ENCODE peak calls at places on chromosomes 12 and 14, in seven cellular contexts. U is A549, W is GM12891, C is spleen, P is lower leg skin, F is prostate gland, B is stomach. G is an unnamed sample.

GRCh38 chr12:130768120-130768519 is 52.0 kb upstream of the RIMBP2 start:
- DNase-seq in U (no peak), W (no peak), C (no peak), P (no peak), F (no peak), B (no peak), G (no peak)

GRCh38 chr14:96790211-96790610 is 7.0 kb upstream of the VRK1 start:
- DNase-seq in U (no peak), W (no peak), C (no peak), P (no peak), F (no peak), B (no peak), G (no peak)

GRCh38 chr12:88325076-88325827 is 183.1 kb downstream of the TMTC3 start:
- DNase-seq in U (peak), W (no peak), C (no peak), P (no peak), F (no peak), B (no peak), G (no peak)

GRCh38 chr12:23560611-23561010 is 388.9 kb downstream of the SOX5 start:
- DNase-seq in U (no peak), W (no peak), C (no peak), P (no peak), F (no peak), B (no peak), G (no peak)

GRCh38 chr12:542290-543113 is 82.8 kb downstream of the B4GALNT3 start:
- DNase-seq in U (no peak), W (no peak), C (peak), P (no peak), F (no peak), B (no peak), G (no peak)

GRCh38 chr12:18146375-18146774 is 56.4 kb upstream of the RERGL start:
- DNase-seq in U (no peak), W (no peak), C (no peak), P (no peak), F (no peak), B (no peak), G (no peak)

GRCh38 chr12:54602661-54603060 is 14.2 kb upstream of the PPP1R1A start:
- DNase-seq in U (no peak), W (no peak), C (no peak), P (no peak), F (no peak), B (no peak), G (no peak)

GRCh38 chr12:77724367-77724957 is 106.2 kb upstream of the NAV3 start:
- DNase-seq in U (no peak), W (no peak), C (no peak), P (no peak), F (no peak), B (no peak), G (no peak)

GRCh38 chr14:23430733-23431105 is 4.7 kb downstream of the MYH7 start:
- DNase-seq in U (no peak), W (no peak), C (peak), P (no peak), F (no peak), B (no peak), G (peak)

GRCh38 chr14:68723808-68724268 is 69.0 kb downstream of the ZFP36L1 start:
- DNase-seq in U (no peak), W (no peak), C (no peak), P (no peak), F (no peak), B (no peak), G (no peak)

GRCh38 chr12:105775351-105775750 is 363.4 kb downstream of the NUAK1 start:
- DNase-seq in U (no peak), W (no peak), C (no peak), P (no peak), F (no peak), B (no peak), G (no peak)

GRCh38 chr14:23183479-23183878 is at the start of gene SLC7A8:
- DNase-seq in U (no peak), W (no peak), C (peak), P (peak), F (peak), B (peak), G (peak)

GRCh38 chr12:24814379-24815086 is 134.4 kb downstream of the BCAT1 start:
- DNase-seq in U (no peak), W (no peak), C (no peak), P (no peak), F (no peak), B (no peak), G (no peak)

GRCh38 chr12:96045566-96045965 is 10.2 kb upstream of the LTA4H start:
- DNase-seq in U (no peak), W (no peak), C (peak), P (no peak), F (no peak), B (no peak), G (no peak)

GRCh38 chr12:67370979-67371378 is 101.8 kb downstream of the CAND1 start:
- DNase-seq in U (no peak), W (no peak), C (no peak), P (no peak), F (no peak), B (no peak), G (no peak)

GRCh38 chr12:30201301-30202160 is 417.8 kb upstream of the TMTC1 start:
- DNase-seq in U (no peak), W (no peak), C (no peak), P (no peak), F (no peak), B (peak), G (no peak)

GRCh38 chr12:26121841-26122680 is 2.8 kb downstream of the BHLHE41 start:
- DNase-seq in U (no peak), W (no peak), C (peak), P (no peak), F (no peak), B (no peak), G (no peak)

GRCh38 chr14:101733211-101733610 is 28.3 kb upstream of the PPP2R5C start:
- DNase-seq in U (no peak), W (no peak), C (no peak), P (no peak), F (no peak), B (no peak), G (no peak)

DNA sequence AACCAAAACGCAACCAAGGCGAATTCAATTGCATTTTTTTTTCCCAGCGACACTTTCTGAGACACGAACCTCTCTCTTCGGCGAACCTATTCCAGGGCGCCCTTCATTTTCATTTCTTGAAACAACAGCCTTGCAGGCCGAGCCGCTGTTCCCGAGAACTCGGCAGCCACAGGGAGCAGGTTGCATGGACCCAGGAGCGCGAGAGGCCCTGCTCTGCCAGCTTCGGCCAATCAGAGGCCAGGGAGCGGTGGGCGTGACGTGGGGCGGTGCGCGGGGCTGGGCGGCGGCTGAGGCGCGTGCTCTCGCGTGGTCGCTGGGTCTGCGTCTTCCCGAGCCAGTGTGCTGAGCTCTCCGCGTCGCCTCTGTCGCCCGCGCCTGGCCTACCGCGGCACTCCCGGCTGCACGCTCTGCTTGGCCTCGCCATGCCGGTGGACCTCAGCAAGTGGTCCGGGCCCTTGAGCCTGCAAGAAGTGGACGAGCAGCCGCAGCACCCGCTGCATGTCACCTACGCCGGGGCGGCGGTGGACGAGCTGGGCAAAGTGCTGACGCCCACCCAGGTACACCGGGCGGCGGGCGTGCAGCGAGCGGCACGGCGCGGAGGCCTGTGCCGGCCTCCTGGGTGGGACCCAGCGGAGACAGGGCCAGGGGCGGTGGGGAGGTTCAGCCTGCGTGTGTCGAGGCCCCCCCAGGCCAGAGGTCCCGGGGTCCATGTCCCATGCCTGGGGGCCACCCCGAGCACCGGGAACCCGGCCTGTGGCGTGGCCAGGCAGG is at the start of gene PEBP1:
- DNase-seq in U (peak), W (peak), C (peak), P (peak), F (peak), B (peak), G (peak)
- TF ChIP-seq POLR2A in U (peak), W (peak), C (peak), P (no peak), F (peak), B (peak), G (peak)

GRCh38 chr12:50222275-50222783 is 55.2 kb upstream of the CERS5 start:
- DNase-seq in U (no peak), W (no peak), C (no peak), P (peak), F (peak), B (peak), G (peak)
- TF ChIP-seq POLR2A in U (no peak), W (no peak), C (peak), P (no peak), F (peak), B (no peak), G (peak)

GRCh38 chr14:36302823-36303222 is 17.6 kb downstream of the MBIP start:
- DNase-seq in U (no peak), W (no peak), C (no peak), P (no peak), F (no peak), B (no peak), G (no peak)

GRCh38 chr14:36295642-36296627 is 24.5 kb downstream of the MBIP start:
- DNase-seq in U (no peak), W (no peak), C (no peak), P (no peak), F (no peak), B (no peak), G (no peak)

GRCh38 chr14:36300337-36300736 is 20.1 kb downstream of the MBIP start:
- DNase-seq in U (no peak), W (no peak), C (no peak), P (no peak), F (no peak), B (no peak), G (no peak)

GRCh38 chr14:36306836-36307235 is 13.6 kb downstream of the MBIP start:
- DNase-seq in U (no peak), W (no peak), C (no peak), P (no peak), F (no peak), B (no peak), G (no peak)

GRCh38 chr14:36301159-36301558 is 19.3 kb downstream of the MBIP start:
- DNase-seq in U (no peak), W (no peak), C (no peak), P (no peak), F (no peak), B (peak), G (no peak)
- TF ChIP-seq POLR2A in U (no peak), W (no peak), C (no peak), P (no peak), F (no peak), B (no peak), G (no peak)

GRCh38 chr14:77320238-77320935 is at the start of gene POMT2:
- DNase-seq in U (peak), W (peak), C (peak), P (peak), F (peak), B (peak), G (peak)
- TF ChIP-seq POLR2A in U (peak), W (no peak), C (peak), P (no peak), F (no peak), B (no peak), G (peak)

DNA sequence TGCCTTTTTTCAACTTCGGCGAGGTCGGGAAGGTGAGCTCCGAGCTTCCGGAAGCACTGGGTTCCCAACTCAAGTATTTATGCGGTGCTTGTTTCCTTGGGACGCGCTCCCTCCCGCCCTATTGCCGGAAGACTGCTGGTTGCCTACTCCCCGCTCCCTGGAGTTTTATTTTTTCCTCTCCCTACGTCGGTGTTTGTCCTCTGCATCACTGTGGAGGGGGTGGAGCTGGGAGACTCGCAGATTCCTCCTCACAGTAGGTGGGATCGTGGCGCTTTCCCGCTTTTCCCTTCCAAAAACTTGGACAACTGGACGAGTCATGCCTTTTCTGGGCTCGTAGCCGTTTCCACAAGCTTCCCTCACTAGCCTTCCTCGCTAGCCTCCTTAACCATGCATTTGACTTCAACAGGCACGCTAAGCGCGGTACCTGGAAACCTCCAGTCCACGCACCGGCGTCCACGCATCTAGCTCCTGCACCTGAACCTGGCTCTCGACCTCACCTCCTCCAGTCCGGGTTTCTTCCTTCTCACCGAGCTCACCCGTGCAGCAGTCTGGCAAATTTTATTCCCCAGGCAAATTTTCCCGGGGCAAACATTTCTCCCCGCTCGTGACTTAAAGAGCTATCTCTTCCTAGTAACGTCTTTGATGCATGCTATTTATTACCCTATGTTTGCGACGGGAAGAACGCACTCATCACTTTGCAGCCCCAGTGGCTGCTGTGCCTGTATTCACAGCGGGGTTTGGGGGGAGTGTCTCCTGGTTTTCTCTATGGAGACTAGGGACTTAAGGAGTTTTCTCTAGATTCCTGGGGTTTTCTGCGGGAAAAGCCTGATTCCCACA is at the start of gene AVPR1A:
- DNase-seq in U (peak), W (peak), C (peak), P (peak), F (no peak), B (no peak), G (no peak)
- TF ChIP-seq POLR2A in U (no peak), W (no peak), C (no peak), P (no peak), F (no peak), B (no peak), G (peak)

GRCh38 chr12:56151672-56152131 is 685 bp upstream of the MYL6B start:
- DNase-seq in U (peak), W (no peak), C (peak), P (peak), F (peak), B (peak), G (peak)

GRCh38 chr12:56153291-56154065 is 1.1 kb downstream of the MYL6B start:
- DNase-seq in U (no peak), W (no peak), C (no peak), P (no peak), F (no peak), B (no peak), G (no peak)

GRCh38 chr12:56152756-56153137 is 360 bp downstream of the MYL6B start:
- DNase-seq in U (no peak), W (no peak), C (no peak), P (no peak), F (no peak), B (no peak), G (no peak)

GRCh38 chr12:56150563-56150962 is 1.8 kb upstream of the MYL6B start:
- DNase-seq in U (no peak), W (no peak), C (no peak), P (no peak), F (no peak), B (no peak), G (no peak)

GRCh38 chr12:56152132-56152755 is at the start of gene MYL6B:
- DNase-seq in U (peak), W (peak), C (peak), P (peak), F (peak), B (peak), G (peak)
- TF ChIP-seq POLR2A in U (peak), W (peak), C (no peak), P (no peak), F (peak), B (no peak), G (peak)

DNA sequence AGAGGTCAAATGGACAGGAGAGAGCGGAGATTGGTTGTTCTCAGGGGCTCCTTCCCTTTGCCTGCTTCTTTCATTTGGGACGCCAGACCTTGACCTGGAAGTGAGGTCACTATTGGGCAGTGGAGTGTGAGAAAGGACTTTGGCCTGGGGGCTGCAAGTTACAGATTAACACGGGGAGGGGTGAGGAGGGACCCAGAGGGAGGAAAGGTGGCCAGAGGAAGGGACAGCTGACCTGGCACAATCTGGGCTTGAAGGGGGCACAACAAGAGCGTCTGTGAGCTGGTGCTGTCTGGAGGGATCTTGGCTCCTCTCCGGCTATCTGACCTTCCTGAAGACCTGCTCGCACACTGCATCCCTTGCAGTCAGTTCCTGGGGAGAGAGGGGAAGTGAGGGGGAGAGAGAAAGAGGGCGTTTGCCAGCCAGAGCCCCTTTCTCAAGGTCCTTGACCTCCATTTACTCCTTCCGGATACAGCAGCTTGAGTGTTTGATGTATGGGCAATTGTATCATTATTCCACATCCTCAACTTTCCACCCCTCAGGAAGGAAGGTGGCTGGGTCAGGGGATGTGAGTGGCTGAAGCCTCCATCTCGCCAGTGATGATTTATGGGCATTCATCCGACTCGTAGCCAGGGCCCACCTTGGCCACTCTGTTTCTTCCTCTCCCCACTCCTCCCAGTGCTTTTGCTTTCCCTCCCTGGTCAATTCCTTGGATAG is 4.7 kb downstream of the RBP5 start:
- DNase-seq in U (no peak), W (no peak), C (peak), P (no peak), F (no peak), B (no peak), G (no peak)
- TF ChIP-seq POLR2A in U (no peak), W (no peak), C (no peak), P (no peak), F (no peak), B (no peak), G (no peak)

GRCh38 chr14:80751285-80751684 is 190.3 kb downstream of the CEP128 start:
- DNase-seq in U (no peak), W (no peak), C (no peak), P (no peak), F (no peak), B (no peak), G (no peak)
- TF ChIP-seq POLR2A in U (no peak), W (no peak), C (no peak), P (no peak), F (no peak), B (no peak), G (no peak)

GRCh38 chr12:93738199-93739058 is 61.3 kb downstream of the CRADD start:
- DNase-seq in U (no peak), W (no peak), C (no peak), P (no peak), F (no peak), B (no peak), G (no peak)
- TF ChIP-seq POLR2A in U (no peak), W (no peak), C (no peak), P (no peak), F (no peak), B (no peak), G (peak)

DNA sequence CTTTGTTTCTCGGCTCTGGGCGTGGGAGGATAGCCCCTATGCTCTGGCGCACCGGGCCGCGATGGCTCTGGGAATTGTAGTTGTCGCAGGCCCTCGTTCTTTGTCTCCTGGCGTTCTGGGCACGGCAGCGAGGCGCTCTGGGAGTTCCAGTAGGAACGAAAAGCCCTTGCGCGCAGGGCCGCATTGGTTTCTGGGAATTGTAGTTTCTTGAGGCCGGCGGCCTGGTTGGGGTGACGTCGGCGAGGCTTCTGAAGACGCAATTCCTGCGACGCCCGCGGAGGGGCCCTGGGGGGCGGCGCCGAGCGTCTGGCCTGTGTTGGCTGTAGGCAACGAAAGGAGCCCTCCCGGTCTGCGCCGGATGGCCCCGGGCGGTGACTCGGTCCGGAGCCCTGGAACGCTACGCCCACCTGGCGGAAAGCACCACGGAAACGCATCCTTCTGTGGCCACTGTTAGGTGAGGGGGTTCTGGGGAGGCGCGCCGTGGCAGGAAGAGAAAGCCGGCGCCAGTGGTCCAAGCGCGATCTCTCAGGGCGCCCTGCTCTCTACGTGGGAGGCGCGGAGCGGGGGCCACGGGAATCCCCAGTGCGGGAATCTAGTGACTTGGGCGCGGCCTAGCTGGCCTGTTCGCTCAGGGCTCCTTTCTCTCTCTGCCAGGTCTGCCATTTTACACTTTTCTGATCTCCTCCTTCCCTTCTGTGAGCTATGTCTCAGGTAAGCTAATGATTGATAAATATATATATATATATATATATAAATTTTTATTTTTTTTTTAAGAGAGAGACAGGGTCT is at the start of gene ZNF140:
- DNase-seq in U (peak), W (peak), C (peak), P (peak), F (peak), B (peak), G (peak)
- TF ChIP-seq POLR2A in U (peak), W (peak), C (peak), P (no peak), F (peak), B (no peak), G (peak)

G was measured in gastrocnemius medialis.